ENCODE peak calls at places on chromosomes 11 and 22, in nine cellular contexts. B, Y, P, N, M, U, F, J and S are unnamed samples.

GRCh38 chr11:91527380-91528030 is 697.1 kb upstream of the FAT3 start:
- DNase-seq in Y (no peak), F (no peak), J (no peak), M (no peak), N (no peak), P (no peak), B (no peak), U (peak; percentile 38), S (no peak)

GRCh38 chr22:27460596-27461347 is 340.8 kb downstream of the MN1 start:
- DNase-seq in N (peak; percentile 50), P (peak; percentile 20), Y (peak; percentile 53), J (peak; percentile 40), U (no peak), B (no peak), F (peak; percentile 94), M (no peak), S (peak; percentile 27)

GRCh38 chr22:41657709-41658108 is 31.0 kb downstream of the SNU13 start:
- DNase-seq in B (no peak), Y (no peak), F (no peak), P (no peak), U (no peak), M (no peak), N (no peak), J (no peak), S (no peak)

GRCh38 chr22:38465673-38466490 is 2.0 kb upstream of the KDELR3 start:
- DNase-seq in N (no peak), P (no peak), Y (peak; percentile 44), B (no peak), U (no peak), M (no peak), F (no peak), J (no peak), S (no peak)

GRCh38 chr22:41381329-41382097 is at the start of gene TEF:
- DNase-seq in M (peak; percentile 95), N (peak; percentile 98), J (peak; percentile 91), P (peak; percentile 99), B (peak; percentile 77), U (peak; percentile 100), F (peak; percentile 99), Y (peak; percentile 96), S (peak; percentile 97)

GRCh38 chr11:13210424-13210823 is 67.2 kb upstream of the BMAL1 start:
- DNase-seq in B (peak; percentile 71), Y (peak; percentile 84), U (peak; percentile 79), M (peak; percentile 63), F (peak; percentile 91), N (peak; percentile 66), J (peak; percentile 34), P (peak; percentile 42), S (no peak)

GRCh38 chr22:39980635-39981034 is 14.1 kb upstream of the FAM83F start:
- DNase-seq in N (no peak), F (no peak), P (no peak), U (no peak), J (no peak), M (no peak), Y (peak; percentile 43), B (no peak), S (no peak)

GRCh38 chr22:50694766-50695420 is 22.3 kb downstream of the SHANK3 start:
- DNase-seq in M (no peak), U (no peak), J (no peak), N (no peak), B (no peak), F (no peak), P (no peak), Y (no peak), S (no peak)

GRCh38 chr11:69939551-69940245 is 120.5 kb upstream of the FGF3 start:
- DNase-seq in N (no peak), J (no peak), Y (no peak), U (no peak), F (peak; percentile 86), B (no peak), M (no peak), P (no peak), S (peak; percentile 48)

GRCh38 chr11:92123540-92123939 is 101.1 kb upstream of the FAT3 start:
- DNase-seq in M (peak; percentile 77), B (no peak), J (no peak), Y (no peak), N (no peak), P (no peak), U (no peak), F (peak; percentile 22), S (no peak)

GRCh38 chr11:61087426-61088119 is 14.7 kb upstream of the CD5 start:
- DNase-seq in Y (no peak), N (no peak), U (no peak), P (no peak), J (no peak), B (no peak), M (no peak), F (no peak), S (no peak)
- TF ChIP-seq CTCF in Y (no peak), N (no peak), U (no peak), P (no peak), J (no peak), B (no peak), M (no peak), F (no peak), S (no peak)

DNA sequence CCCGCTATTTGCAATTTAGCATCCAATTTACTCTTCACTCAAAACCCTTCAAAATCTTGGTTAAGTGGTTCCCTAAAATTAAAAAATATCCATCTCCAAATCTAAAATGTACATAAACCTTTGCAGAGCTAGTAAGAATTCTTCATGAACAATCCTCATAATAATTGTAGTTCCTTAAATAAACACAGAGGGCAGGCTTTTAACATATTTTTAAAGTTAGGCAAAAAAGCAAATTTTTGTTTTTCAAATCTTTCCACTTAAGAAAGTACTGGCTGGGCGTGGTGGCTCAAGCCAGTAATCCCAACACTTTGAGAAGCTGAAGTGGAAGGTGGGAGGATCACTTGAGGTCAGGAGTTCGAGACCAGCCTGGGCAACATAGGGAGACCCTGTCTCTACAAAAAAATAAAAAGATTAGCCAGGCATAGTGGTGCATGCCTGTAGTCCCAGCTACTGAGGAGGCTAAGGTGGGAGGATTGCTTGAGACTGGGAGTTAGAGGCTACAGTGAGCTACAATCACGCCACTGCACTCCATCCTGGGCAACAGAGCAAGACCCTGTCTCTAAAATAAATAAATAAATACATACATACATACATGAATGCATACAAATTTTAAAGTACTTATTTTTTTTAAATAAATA is 25.1 kb upstream of the PLAAT3 start:
- DNase-seq in J (no peak), P (no peak), N (peak; percentile 12), Y (peak; percentile 56), M (no peak), F (peak; percentile 74), U (no peak), B (no peak), S (no peak)
- TF ChIP-seq CTCF in J (no peak), P (peak; percentile 48), N (peak; percentile 36), Y (peak; percentile 33), M (peak; percentile 60), F (peak; percentile 41), U (peak; percentile 58), B (peak; percentile 62), S (peak; percentile 30)

GRCh38 chr11:66116576-66117361 is 46.7 kb downstream of the PACS1 start:
- DNase-seq in P (no peak), Y (no peak), M (no peak), F (no peak), B (no peak), N (no peak), J (no peak), U (no peak), S (no peak)
- TF ChIP-seq CTCF in P (no peak), Y (no peak), M (no peak), F (no peak), B (no peak), N (no peak), J (no peak), U (no peak), S (no peak)

GRCh38 chr11:72003776-72004171 is 5.1 kb downstream of the IL18BP start:
- DNase-seq in J (no peak), P (no peak), F (no peak), M (no peak), U (peak; percentile 26), N (no peak), Y (no peak), B (no peak), S (no peak)
- TF ChIP-seq CTCF in J (no peak), P (no peak), F (no peak), M (no peak), U (no peak), N (no peak), Y (no peak), B (no peak), S (no peak)

GRCh38 chr22:32796865-32797573 is 4.5 kb upstream of the TIMP3 start:
- DNase-seq in Y (peak; percentile 80), B (peak; percentile 7), F (peak; percentile 81), J (no peak), U (peak; percentile 68), M (peak; percentile 20), N (peak; percentile 58), P (peak; percentile 67), S (peak; percentile 51)

GRCh38 chr22:32795214-32795596 is 6.3 kb upstream of the TIMP3 start:
- DNase-seq in U (no peak), P (no peak), N (no peak), J (no peak), B (no peak), Y (no peak), F (no peak), M (no peak), S (no peak)

GRCh38 chr22:32793604-32794003 is 7.9 kb upstream of the TIMP3 start:
- DNase-seq in Y (no peak), M (no peak), U (no peak), N (no peak), B (no peak), J (no peak), P (no peak), F (no peak), S (no peak)

GRCh38 chr22:32791056-32791455 is 10.4 kb upstream of the TIMP3 start:
- DNase-seq in P (no peak), Y (no peak), U (no peak), J (no peak), B (no peak), M (no peak), N (no peak), F (no peak), S (no peak)

GRCh38 chr22:32794449-32795213 is 6.9 kb upstream of the TIMP3 start:
- DNase-seq in M (no peak), U (peak; percentile 35), Y (no peak), F (peak; percentile 59), B (no peak), P (no peak), N (no peak), J (no peak), S (no peak)
- TF ChIP-seq CTCF in M (peak; percentile 12), U (peak; percentile 55), Y (peak; percentile 2), F (peak; percentile 23), B (no peak), P (no peak), N (no peak), J (no peak), S (no peak)

GRCh38 chr11:19656140-19656541 is 56.5 kb upstream of the NAV2 start:
- DNase-seq in B (no peak), U (no peak), M (no peak), F (no peak), P (no peak), Y (no peak), N (no peak), J (no peak), S (no peak)
- TF ChIP-seq CTCF in B (no peak), U (peak; percentile 39), M (no peak), F (no peak), P (no peak), Y (no peak), N (no peak), J (no peak), S (no peak)